ENCODE peak calls at places on chromosomes 2 and 18, in four cellular contexts. Z is caudate nucleus; E is stimulated activated CD4-positive, alpha-beta T cell treated with anti-CD3 and anti-CD28 coated beads, Interleukin-4, amount 100 ng/mL, for 1 hour; Y is foreskin melanocyte. H is an unnamed sample.

GRCh38 chr2:18630541-18630940 is 41.2 kb upstream of the NT5C1B start:
- DNase-seq in Z (no peak), E (no peak), Y (no peak), H (no peak)

GRCh38 chr2:84302513-84303412 is 156.3 kb downstream of the SUCLG1 start:
- DNase-seq in Y (no peak), Z (no peak), E (peak), H (peak)

GRCh38 chr2:457792-458430 is 170.0 kb upstream of the ALKAL2 start:
- DNase-seq in Z (no peak), Y (no peak), E (no peak), H (no peak)

GRCh38 chr2:49616800-49617199 is 462.5 kb upstream of the FSHR start:
- DNase-seq in Y (peak), E (no peak), Z (no peak), H (no peak)

GRCh38 chr2:32363588-32363987 is 6.8 kb downstream of the BIRC6 start:
- DNase-seq in Y (no peak), E (no peak), Z (no peak), H (no peak)

GRCh38 chr18:60277855-60278480 is 94.6 kb downstream of the MC4R start:
- DNase-seq in Z (no peak), E (no peak), Y (peak), H (no peak)

GRCh38 chr2:176035013-176035691 is 33.1 kb upstream of the LNPK start:
- DNase-seq in E (no peak), Y (no peak), Z (no peak), H (no peak)

GRCh38 chr2:95062247-95062646 is 36.7 kb downstream of the MAL start:
- DNase-seq in Z (no peak), E (no peak), Y (no peak), H (no peak)

GRCh38 chr2:193900292-193900691 is 1705.6 kb upstream of the TMEFF2 start:
- DNase-seq in E (no peak), Z (no peak), Y (no peak), H (no peak)

GRCh38 chr2:96933528-96933927 is 52.9 kb downstream of the FAM178B start:
- DNase-seq in Y (no peak), E (no peak), Z (no peak), H (no peak)

GRCh38 chr2:150617351-150617750 is 129.9 kb upstream of the RND3 start:
- DNase-seq in Y (no peak), E (no peak), Z (no peak), H (no peak)

GRCh38 chr2:10947005-10947440 is 35.3 kb downstream of the KCNF1 start:
- DNase-seq in Y (no peak), Z (peak), E (no peak), H (no peak)

GRCh38 chr2:9010866-9011265 is 7.4 kb upstream of the MBOAT2 start:
- DNase-seq in Z (no peak), E (no peak), Y (no peak), H (no peak)

GRCh38 chr2:74530239-74531161 is 767 bp downstream of the HTRA2 start:
- DNase-seq in Y (no peak), Z (no peak), E (peak), H (no peak)

GRCh38 chr2:196160101-196160500 is 11.3 kb downstream of the STK17B start:
- DNase-seq in Y (peak), E (no peak), Z (no peak), H (no peak)

GRCh38 chr18:36828157-36828629 is 609 bp downstream of the TPGS2 start:
- DNase-seq in Z (no peak), Y (peak), E (peak), H (peak)

GRCh38 chr18:12376034-12376717 is 851 bp downstream of the AFG3L2 start:
- DNase-seq in E (no peak), Z (no peak), Y (no peak), H (no peak)

GRCh38 chr2:191341436-191341835 is 96.2 kb downstream of the MYO1B start:
- DNase-seq in E (no peak), Z (no peak), Y (no peak), H (no peak)

GRCh38 chr18:63763831-63764600 is 11.2 kb upstream of the SERPINB7 start:
- DNase-seq in Y (no peak), E (no peak), Z (no peak), H (no peak)

GRCh38 chr18:65527879-65528633 is 222.8 kb upstream of the CDH7 start:
- DNase-seq in E (no peak), Y (peak), Z (no peak), H (no peak)

GRCh38 chr2:20438334-20439192 is 8.3 kb upstream of the RHOB start:
- DNase-seq in E (no peak), Y (no peak), Z (no peak), H (no peak)

GRCh38 chr2:127615511-127616166 is 30.3 kb upstream of the GPR17 start:
- DNase-seq in Y (peak), Z (no peak), E (no peak), H (no peak)

GRCh38 chr2:230908595-230909191 is 16.3 kb downstream of the GPR55 start:
- DNase-seq in E (peak), Y (peak), Z (peak), H (no peak)

GRCh38 chr2:75450068-75450467 is 110.7 kb downstream of the EVA1A start:
- DNase-seq in E (no peak), Z (no peak), Y (no peak), H (no peak)

GRCh38 chr18:44229693-44230108 is 451.0 kb upstream of the SETBP1 start:
- DNase-seq in E (no peak), Z (peak), Y (no peak), H (peak)

GRCh38 chr2:26429779-26430654 is 28.3 kb downstream of the DRC1 start:
- DNase-seq in Y (no peak), Z (no peak), E (no peak), H (peak)

GRCh38 chr2:13504808-13505207 is 788.1 kb downstream of the TRIB2 start:
- DNase-seq in Y (no peak), Z (no peak), E (no peak), H (no peak)